ENCODE peak calls at places on chromosome 11, in four cellular contexts. T, L, F and O are unnamed samples.

GRCh38 chr11:66339163-66339675 is 3.0 kb upstream of the RIN1 start:
- DNase-seq in T (no peak), L (no peak), F (no peak), O (no peak)

GRCh38 chr11:1081601-1082311 is 7.1 kb downstream of the MUC2 start:
- DNase-seq in T (peak; percentile 4), L (no peak), F (no peak), O (no peak)

GRCh38 chr11:25039165-25039564 is 542.3 kb downstream of the LUZP2 start:
- DNase-seq in T (no peak), L (no peak), F (no peak), O (no peak)

GRCh38 chr11:75376175-75376574 is 23.1 kb upstream of the RPS3 start:
- DNase-seq in T (no peak), L (no peak), F (no peak), O (no peak)

GRCh38 chr11:23556163-23556750 is 696.0 kb upstream of the CCDC179 start:
- DNase-seq in T (no peak), L (no peak), F (no peak), O (no peak)

GRCh38 chr11:62266558-62266957 is 3.4 kb upstream of the SCGB2A2 start:
- DNase-seq in T (no peak), L (no peak), F (no peak), O (no peak)

GRCh38 chr11:61577383-61578118 is 3.3 kb downstream of the SYT7 start:
- DNase-seq in T (no peak), L (peak; percentile 44), F (peak; percentile 52), O (no peak)

GRCh38 chr11:14386081-14386480 is 27.1 kb upstream of the RRAS2 start:
- DNase-seq in T (no peak), L (no peak), F (no peak), O (no peak)

GRCh38 chr11:61974766-61975631 is 7.6 kb upstream of the FTH1 start:
- DNase-seq in T (peak; percentile 93), L (no peak), F (peak; percentile 54), O (no peak)

GRCh38 chr11:69915151-69915500 is 95.9 kb upstream of the FGF3 start:
- DNase-seq in T (no peak), L (no peak), F (no peak), O (no peak)

GRCh38 chr11:108368134-108368533 is 99.2 kb downstream of the C11orf65 start:
- DNase-seq in T (no peak), L (no peak), F (no peak), O (no peak)

GRCh38 chr11:64016512-64016911 is 19.2 kb upstream of the FLRT1 start:
- DNase-seq in T (no peak), L (no peak), F (no peak), O (no peak)

GRCh38 chr11:45725776-45726606 is 60.6 kb upstream of the CHST1 start:
- DNase-seq in T (no peak), L (no peak), F (no peak), O (no peak)
- H3K4me1 ChIP-seq in T (no peaks in the 10 kb centered on the region), L (no peaks in the 10 kb centered on the region), F (no peaks in the 10 kb centered on the region), O (no peaks in the 10 kb centered on the region)

GRCh38 chr11:57775474-57775873 is 13.9 kb downstream of the CTNND1 start:
- DNase-seq in T (no peak), L (peak; percentile 68), F (no peak), O (no peak)

GRCh38 chr11:57773026-57773598 is 11.5 kb downstream of the CTNND1 start:
- DNase-seq in T (no peak), L (no peak), F (no peak), O (no peak)

GRCh38 chr11:57771365-57771764 is 9.8 kb downstream of the CTNND1 start:
- DNase-seq in T (no peak), L (no peak), F (no peak), O (no peak)

GRCh38 chr11:57770793-57771192 is 9.2 kb downstream of the CTNND1 start:
- DNase-seq in T (peak; percentile 36), L (no peak), F (no peak), O (no peak)

GRCh38 chr11:57772562-57772961 is 11.0 kb downstream of the CTNND1 start:
- DNase-seq in T (no peak), L (no peak), F (no peak), O (no peak)
- H3K4me1 ChIP-seq in T (peaks cover 88% of the 10 kb centered on the region), L (peaks cover 90% of the 10 kb centered on the region), F (peaks cover 32% of the 10 kb centered on the region), O (no peaks in the 10 kb centered on the region)

GRCh38 chr11:47164321-47164720 is 12.4 kb downstream of the ARFGAP2 start:
- DNase-seq in T (no peak), L (no peak), F (no peak), O (no peak)
- H3K4me1 ChIP-seq in T (no peaks in the 10 kb centered on the region), L (no peaks in the 10 kb centered on the region), F (no peaks in the 10 kb centered on the region), O (no peaks in the 10 kb centered on the region)

GRCh38 chr11:16402654-16403447 is 46.5 kb upstream of the SOX6 start:
- DNase-seq in T (no peak), L (no peak), F (no peak), O (no peak)
- H3K4me1 ChIP-seq in T (peaks cover 12% of the 10 kb centered on the region), L (no peaks in the 10 kb centered on the region), F (peaks cover 29% of the 10 kb centered on the region), O (no peaks in the 10 kb centered on the region)